ENCODE peak calls at places on chromosomes 6 and 20, in four cellular contexts. W, A, G and S are unnamed samples. For H3K4me1, the result is how much of the 10 kb centered on the place peaks cover.

GRCh38 chr6:117389227-117390057 is 36.3 kb downstream of the ROS1 start:
- DNase-seq in W (no peak), A (no peak), G (no peak), S (no peak)

GRCh38 chr6:3036861-3037469 is 31.3 kb upstream of the RIPK1 start:
- DNase-seq in W (no peak), A (no peak), G (no peak), S (no peak)

GRCh38 chr6:57313711-57314471 is 3.5 kb upstream of the PRIM2 start:
- DNase-seq in W (no peak), A (peak), G (peak), S (no peak)

GRCh38 chr6:64257586-64257985 is 622.0 kb downstream of the PHF3 start:
- DNase-seq in W (no peak), A (no peak), G (no peak), S (no peak)

GRCh38 chr6:90000864-90001731 is 106.8 kb downstream of the GJA10 start:
- DNase-seq in W (no peak), A (no peak), G (no peak), S (no peak)

GRCh38 chr20:63314015-63314471 is 21.1 kb downstream of the COL20A1 start:
- DNase-seq in W (peak), A (no peak), G (peak), S (no peak)

GRCh38 chr6:157555795-157556645 is 175.0 kb downstream of the ZDHHC14 start:
- DNase-seq in W (no peak), A (no peak), G (no peak), S (no peak)

GRCh38 chr6:1535295-1535694 is 74.4 kb upstream of the FOXC1 start:
- DNase-seq in W (no peak), A (no peak), G (no peak), S (peak)

GRCh38 chr20:37316116-37316774 is 26.8 kb downstream of the MANBAL start:
- DNase-seq in W (no peak), A (no peak), G (no peak), S (no peak)

GRCh38 chr6:28988536-28989415 is 16.3 kb downstream of the ZNF311 start:
- DNase-seq in W (peak), A (peak), G (peak), S (peak)

GRCh38 chr6:76612818-76613452 is 540.5 kb upstream of the IMPG1 start:
- DNase-seq in W (no peak), A (no peak), G (no peak), S (no peak)

GRCh38 chr6:24780206-24780605 is 5.5 kb downstream of the GMNN start:
- DNase-seq in W (no peak), A (no peak), G (no peak), S (no peak)

GRCh38 chr6:143734641-143735063 is 56.9 kb downstream of the PHACTR2 start:
- DNase-seq in W (no peak), A (no peak), G (no peak), S (no peak)

GRCh38 chr6:83057705-83058321 is 7.8 kb downstream of the UBE3D start:
- DNase-seq in W (no peak), A (peak), G (no peak), S (peak)

GRCh38 chr20:63589261-63590217 is 15.5 kb upstream of the HELZ2 start:
- DNase-seq in W (peak), A (no peak), G (no peak), S (no peak)

GRCh38 chr20:51347871-51348270 is 194.6 kb downstream of the NFATC2 start:
- DNase-seq in W (no peak), A (no peak), G (no peak), S (no peak)

GRCh38 chr6:132960720-132961119 is 146.4 kb downstream of the RPS12 start:
- DNase-seq in W (no peak), A (no peak), G (no peak), S (no peak)

GRCh38 chr20:50646483-50646996 is 44.8 kb downstream of the RIPOR3 start:
- DNase-seq in W (no peak), A (no peak), G (no peak), S (no peak)

GRCh38 chr6:146913842-146914562 is 290.2 kb upstream of the STXBP5 start:
- DNase-seq in W (peak), A (peak), G (peak), S (no peak)

GRCh38 chr20:50594591-50595432 is 84.6 kb downstream of the PTPN1 start:
- DNase-seq in W (peak), A (no peak), G (no peak), S (no peak)

GRCh38 chr20:44198872-44199271 is 11.7 kb downstream of the OSER1 start:
- DNase-seq in W (no peak), A (no peak), G (no peak), S (no peak)

GRCh38 chr6:66985816-66986215 is 1278.8 kb upstream of the EYS start:
- DNase-seq in W (no peak), A (no peak), G (no peak), S (no peak)

GRCh38 chr6:12782136-12782535 is 65.6 kb downstream of the PHACTR1 start:
- DNase-seq in W (no peak), A (no peak), G (no peak), S (no peak)

GRCh38 chr20:4666001-4666470 is 55.7 kb upstream of the PRND start:
- DNase-seq in W (no peak), A (no peak), G (peak), S (peak)

GRCh38 chr20:40192529-40192928 is 496.5 kb downstream of the MAFB start:
- DNase-seq in W (no peak), A (no peak), G (no peak), S (no peak)

GRCh38 chr6:167154291-167154690 is 3.5 kb downstream of the GPR31 start:
- DNase-seq in W (peak), A (no peak), G (no peak), S (no peak)

GRCh38 chr6:143562143-143562542 is 50.6 kb upstream of the FUCA2 start:
- DNase-seq in W (no peak), A (no peak), G (no peak), S (no peak)

GRCh38 chr6:136945626-136946235 is 23.6 kb downstream of the SLC35D3 start:
- DNase-seq in W (no peak), A (no peak), G (no peak), S (no peak)

GRCh38 chr6:136742125-136742524 is 50.2 kb downstream of the MAP3K5 start:
- DNase-seq in W (no peak), A (no peak), G (no peak), S (no peak)

GRCh38 chr6:11346516-11346915 is 114.0 kb upstream of the NEDD9 start:
- DNase-seq in W (no peak), A (no peak), G (no peak), S (no peak)

GRCh38 chr20:17958326-17959256 is 10.0 kb downstream of the SNX5 start:
- DNase-seq in W (no peak), A (no peak), G (no peak), S (no peak)
- H3K4me1 ChIP-seq in W (half or more), A (under half), G (under half), S (half or more)

GRCh38 chr20:32695089-32695488 is 21.3 kb upstream of the C20orf203 start:
- DNase-seq in W (no peak), A (no peak), G (no peak), S (no peak)
- H3K27ac ChIP-seq in W (no peak), A (no peak), G (no peak), S (no peak)

DNA sequence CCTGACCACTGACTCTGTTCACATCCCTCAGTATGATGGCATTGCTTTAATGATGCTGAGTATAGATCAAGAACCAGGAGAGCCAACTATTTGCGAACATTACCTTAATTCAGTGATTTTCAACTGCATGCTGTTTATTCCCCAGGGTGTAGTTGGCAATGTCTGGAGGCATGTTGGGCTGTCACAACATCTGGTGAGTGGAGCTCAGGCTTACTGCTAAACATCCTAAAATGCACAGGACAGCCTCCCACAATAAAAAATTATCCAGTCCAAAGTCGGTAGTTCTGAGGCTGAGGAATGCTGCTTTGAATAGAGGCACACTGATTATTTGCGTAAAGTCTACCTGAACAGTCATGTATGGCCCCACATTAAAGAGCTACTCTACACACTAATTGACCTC is 94.8 kb upstream of the OPRM1 start:
- DNase-seq in W (no peak), A (no peak), G (no peak), S (no peak)
- H3K4me3 ChIP-seq in W (no peak), A (no peak), G (no peak), S (no peak)

DNA sequence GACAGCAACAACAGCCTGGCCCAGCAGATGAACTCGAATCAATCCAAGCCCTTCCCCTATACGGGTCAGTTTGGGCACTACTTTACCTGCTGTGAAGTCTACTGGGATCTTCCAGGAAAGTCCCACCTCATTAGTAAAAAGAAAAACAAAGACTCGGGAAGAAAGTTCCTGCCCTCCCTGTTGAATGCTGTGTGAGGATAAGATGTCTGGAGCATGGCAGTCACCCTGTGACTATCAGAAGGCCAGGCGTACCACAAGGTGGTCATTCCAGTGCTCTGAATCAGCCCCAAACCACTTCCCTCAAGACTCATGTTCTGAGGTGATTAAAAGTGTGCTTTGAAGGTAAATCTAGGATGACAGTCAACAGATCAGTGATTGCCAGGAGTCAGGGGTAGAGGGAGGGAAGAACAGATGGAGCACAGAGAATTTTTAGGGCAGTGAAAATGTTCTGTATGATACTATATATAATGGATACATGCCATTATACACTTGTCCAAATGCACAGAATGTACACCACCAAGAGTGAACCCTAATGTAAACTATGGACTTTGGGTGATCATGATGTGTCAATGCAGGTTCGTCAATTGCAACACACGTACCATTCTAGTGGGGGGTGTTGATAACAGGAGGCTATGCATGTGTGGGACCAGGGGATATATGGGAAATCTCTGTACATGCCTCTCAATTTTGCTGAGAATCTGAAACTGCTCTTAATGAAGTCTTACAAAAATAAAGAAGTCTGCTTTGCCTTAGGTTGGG is 14.7 kb downstream of the FKBP1A start:
- DNase-seq in W (no peak), A (peak), G (no peak), S (no peak)
- H3K4me1 ChIP-seq in W (half or more), A (under half), G (under half), S (under half)

GRCh38 chr6:119173249-119174084 is 95.0 kb upstream of the FAM184A start:
- DNase-seq in W (no peak), A (no peak), G (no peak), S (no peak)

GRCh38 chr6:119172813-119173212 is 94.3 kb upstream of the FAM184A start:
- DNase-seq in W (no peak), A (peak), G (no peak), S (no peak)

GRCh38 chr6:119176445-119176844 is 98.0 kb upstream of the FAM184A start:
- DNase-seq in W (no peak), A (no peak), G (no peak), S (no peak)

GRCh38 chr6:119174085-119174445 is 95.6 kb upstream of the FAM184A start:
- DNase-seq in W (no peak), A (no peak), G (no peak), S (no peak)

DNA sequence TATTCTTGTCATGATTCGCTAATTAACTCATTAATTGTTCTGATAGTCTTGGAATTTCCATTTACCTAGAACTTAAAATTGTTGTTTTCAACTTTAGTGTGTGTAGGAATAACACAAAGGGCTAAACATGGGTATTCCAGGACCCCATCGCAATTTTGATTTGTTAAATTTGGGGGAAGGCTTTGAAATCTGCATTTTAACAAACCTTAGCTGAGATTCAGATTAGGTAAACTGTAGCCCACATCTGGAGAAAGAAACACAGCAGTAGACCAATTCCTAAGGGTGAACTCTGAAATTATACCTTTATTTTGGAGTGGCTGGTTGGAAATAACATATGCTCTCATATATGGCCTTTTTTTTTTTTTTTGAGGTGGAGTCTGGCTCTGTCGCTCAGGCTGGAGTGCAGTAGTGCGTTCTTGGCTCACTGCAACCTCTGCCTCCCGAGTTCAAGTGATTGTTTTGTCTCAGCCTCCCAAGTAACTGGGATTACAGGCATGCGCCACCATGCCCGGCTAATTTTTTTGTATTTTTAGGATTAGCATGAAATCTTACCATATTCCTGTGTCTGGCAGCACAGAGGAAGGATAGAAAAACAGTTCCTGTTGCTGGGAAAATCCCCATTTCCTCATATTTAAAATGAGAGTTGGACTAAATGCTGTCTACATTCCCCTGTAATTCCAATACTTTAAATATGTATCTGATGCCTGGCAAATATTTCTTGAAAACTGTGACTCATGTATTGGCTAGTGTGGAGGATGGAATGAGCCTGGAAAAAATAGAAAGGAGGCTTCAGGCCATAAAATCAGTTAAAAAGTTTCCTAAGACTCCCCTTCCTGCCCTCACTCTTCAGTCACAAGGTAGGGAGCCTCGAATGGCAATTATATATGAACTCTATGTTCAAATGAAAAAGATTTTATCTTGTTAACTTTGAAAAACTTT is 96.7 kb upstream of the FAM184A start:
- DNase-seq in W (no peak), A (no peak), G (no peak), S (no peak)
- H3K27ac ChIP-seq in W (no peak), A (peak), G (peak), S (no peak)